ENCODE peak calls at places on chromosomes 3 and 15, in four cellular contexts. J is stimulated activated naive B cell treated with anti-CD40 and anti-IgM and Interleukin-4, amounts not matched to agents 10 μg/mL and 1 μg/mL and 100 μg/mL, for 72 hours; B is left cardiac atrium; S is NCI-H2029. D is an unnamed sample.

GRCh38 chr3:155876537-155876936 is 6.1 kb downstream of the GMPS start:
- DNase-seq in J (no peak), B (no peak), S (no peak), D (no peak)

GRCh38 chr3:179309225-179310109 is 13.4 kb upstream of the ZNF639 start:
- DNase-seq in J (no peak), B (no peak), S (no peak), D (no peak)

GRCh38 chr3:48503406-48504050 is 446 bp downstream of the SHISA5 start:
- DNase-seq in J (peak), B (peak), S (no peak), D (peak)

GRCh38 chr15:40815042-40815678 is 7.9 kb upstream of the DNAJC17 start:
- DNase-seq in J (no peak), B (peak), S (no peak), D (no peak)

GRCh38 chr3:97910931-97911351 is 61.3 kb downstream of the RIOX2 start:
- DNase-seq in J (no peak), B (no peak), S (no peak), D (no peak)

GRCh38 chr15:62928996-62929350 is 113.6 kb upstream of the TPM1 start:
- DNase-seq in J (no peak), B (no peak), S (no peak), D (no peak)

GRCh38 chr3:150544726-150545125 is 1.6 kb downstream of the SERP1 start:
- DNase-seq in J (no peak), B (no peak), S (peak), D (no peak)

GRCh38 chr3:52194541-52195296 is 3.2 kb upstream of the ALAS1 start:
- DNase-seq in J (no peak), B (peak), S (no peak), D (peak)

GRCh38 chr3:126212629-126213375 is 32.4 kb upstream of the ALDH1L1 start:
- DNase-seq in J (no peak), B (peak), S (peak), D (peak)

GRCh38 chr15:59345326-59345725 is 27.3 kb downstream of the MYO1E start:
- DNase-seq in J (no peak), B (no peak), S (no peak), D (no peak)

GRCh38 chr3:29329986-29330514 is 49.2 kb downstream of the RBMS3 start:
- DNase-seq in J (no peak), B (no peak), S (no peak), D (no peak)

GRCh38 chr3:125593991-125594574 is 1.2 kb downstream of the OSBPL11 start:
- DNase-seq in J (no peak), B (no peak), S (no peak), D (no peak)

GRCh38 chr3:161139686-161140085 is 34.5 kb upstream of the B3GALNT1 start:
- DNase-seq in J (no peak), B (no peak), S (no peak), D (no peak)

GRCh38 chr3:176430244-176430893 is 766.9 kb downstream of the TBL1XR1 start:
- DNase-seq in J (no peak), B (no peak), S (peak), D (no peak)

GRCh38 chr3:128473180-128473519 is 6.5 kb upstream of the DNAJB8 start:
- DNase-seq in J (no peak), B (no peak), S (no peak), D (no peak)

D was measured in heart left ventricle.